ENCODE peak calls at places on chromosomes 16 and 17, in six cellular contexts. L is right atrium auricular region, I is K562, Z is uterus, C is tibial artery, N is HCT116. F is an unnamed sample. For H3K4me1 and H3K9me3, the result is how much of the 10 kb centered on the place peaks cover.

GRCh38 chr16:4918790-4919210 is 18.1 kb downstream of the PPL start:
- DNase-seq in N (no peak), Z (no peak), C (no peak), L (no peak), I (no peak), F (peak)

GRCh38 chr17:31918701-31919128 is 17.2 kb upstream of the UTP6 start:
- DNase-seq in C (no peak), I (no peak), N (no peak), L (no peak), Z (no peak), F (no peak)

GRCh38 chr16:3945751-3946603 is 65.5 kb upstream of the CREBBP start:
- DNase-seq in Z (no peak), I (no peak), L (peak), C (no peak), N (peak), F (peak)

GRCh38 chr17:61479493-61480413 is 27.5 kb downstream of the TBX4 start:
- DNase-seq in C (no peak), I (no peak), L (no peak), Z (no peak), N (no peak), F (no peak)

GRCh38 chr16:22844426-22844825 is 30.5 kb downstream of the HS3ST2 start:
- DNase-seq in Z (no peak), N (no peak), I (no peak), C (no peak), L (no peak), F (no peak)

GRCh38 chr16:29891525-29892457 is 7.6 kb downstream of the SEZ6L2 start:
- DNase-seq in I (no peak), N (no peak), C (no peak), L (no peak), Z (no peak), F (no peak)

GRCh38 chr16:13376174-13376573 is 474.8 kb downstream of the SHISA9 start:
- DNase-seq in C (no peak), Z (no peak), I (no peak), N (no peak), L (no peak), F (no peak)

GRCh38 chr16:80711406-80711805 is 93.0 kb downstream of the CDYL2 start:
- DNase-seq in C (no peak), I (no peak), L (no peak), Z (no peak), N (no peak), F (no peak)

GRCh38 chr17:27550291-27550930 is 80.6 kb upstream of the LGALS9 start:
- DNase-seq in Z (no peak), N (no peak), C (no peak), L (no peak), I (no peak), F (no peak)

GRCh38 chr16:85675528-85675927 is 13.2 kb downstream of the GINS2 start:
- DNase-seq in I (peak), L (no peak), Z (no peak), N (no peak), C (no peak), F (no peak)

GRCh38 chr17:73208139-73208827 is 15.4 kb downstream of the COG1 start:
- DNase-seq in C (no peak), Z (no peak), I (no peak), N (no peak), L (no peak), F (no peak)

GRCh38 chr16:5769513-5769912 is 671.9 kb upstream of the EEF2KMT start:
- DNase-seq in L (no peak), N (no peak), I (no peak), C (no peak), Z (no peak), F (no peak)

GRCh38 chr17:4950075-4950756 is 703 bp upstream of the ENO3 start:
- DNase-seq in Z (peak), N (no peak), C (peak), L (no peak), I (peak), F (peak)

GRCh38 chr17:51610155-51610554 is 349.8 kb downstream of the UTP18 start:
- DNase-seq in Z (no peak), N (no peak), L (no peak), C (no peak), I (no peak), F (no peak)

GRCh38 chr16:81928975-81929374 is 82.3 kb downstream of the SDR42E1 start:
- DNase-seq in C (no peak), N (no peak), Z (no peak), I (peak), L (no peak), F (peak)

GRCh38 chr16:54291107-54291980 is 4.8 kb upstream of the IRX3 start:
- DNase-seq in L (no peak), C (no peak), I (no peak), Z (no peak), N (no peak), F (no peak)

GRCh38 chr16:75644240-75645012 is 3.0 kb downstream of the KARS1 start:
- DNase-seq in C (no peak), N (no peak), I (no peak), L (no peak), Z (no peak), F (no peak)

GRCh38 chr16:72938426-72939164 is 109.3 kb downstream of the ZFHX3 start:
- DNase-seq in Z (peak), C (peak), I (no peak), L (peak), N (no peak), F (peak)

GRCh38 chr17:45046536-45047125 is 4.8 kb downstream of the DCAKD start:
- DNase-seq in N (no peak), C (no peak), L (no peak), Z (no peak), I (no peak), F (no peak)

GRCh38 chr16:3730161-3731125 is 13.1 kb upstream of the TRAP1 start:
- DNase-seq in N (no peak), Z (no peak), L (no peak), I (no peak), C (no peak), F (no peak)

GRCh38 chr17:81794509-81794908 is 9.4 kb upstream of the GCGR start:
- DNase-seq in C (no peak), Z (no peak), N (no peak), L (no peak), I (no peak), F (peak)

GRCh38 chr16:49158029-49158642 is 123.5 kb downstream of the CBLN1 start:
- DNase-seq in L (no peak), N (peak), Z (no peak), I (peak), C (no peak), F (no peak)

GRCh38 chr17:67891481-67892119 is 66.3 kb downstream of the BPTF start:
- DNase-seq in Z (no peak), C (no peak), L (no peak), I (no peak), N (peak), F (no peak)

GRCh38 chr17:15351487-15351840 is 10.1 kb upstream of the TEKT3 start:
- DNase-seq in L (no peak), N (no peak), I (no peak), C (no peak), Z (no peak), F (no peak)

GRCh38 chr16:5393070-5393469 is 295.5 kb upstream of the EEF2KMT start:
- DNase-seq in L (no peak), Z (no peak), I (no peak), N (no peak), C (no peak), F (no peak)

GRCh38 chr16:55503726-55504553 is 4.9 kb upstream of the LPCAT2 start:
- DNase-seq in I (no peak), N (no peak), C (peak), Z (no peak), L (no peak), F (no peak)

GRCh38 chr17:57957886-57958285 is 2.7 kb upstream of the CUEDC1 start:
- DNase-seq in Z (no peak), I (no peak), L (peak), N (no peak), C (no peak), F (no peak)

GRCh38 chr17:10836966-10837599 is 804 bp downstream of the PIRT start:
- DNase-seq in L (no peak), Z (no peak), C (no peak), N (no peak), I (no peak), F (no peak)

GRCh38 chr17:49442051-49442450 is 27.4 kb upstream of the PHB1 start:
- DNase-seq in Z (no peak), C (no peak), I (no peak), L (no peak), N (no peak), F (no peak)

GRCh38 chr16:70675851-70676513 is 9.9 kb downstream of the MTSS2 start:
- DNase-seq in C (no peak), I (no peak), L (no peak), N (no peak), Z (no peak), F (no peak)

GRCh38 chr16:82630219-82630618 is 3.5 kb downstream of the CDH13 start:
- DNase-seq in N (no peak), L (no peak), Z (no peak), C (no peak), I (no peak), F (no peak)

GRCh38 chr16:85490971-85491771 is 122.0 kb upstream of the GSE1 start:
- DNase-seq in L (no peak), N (peak), C (no peak), I (peak), Z (no peak), F (no peak)

GRCh38 chr17:40075216-40076100 is 12.7 kb downstream of the THRA start:
- DNase-seq in C (peak), I (peak), N (no peak), Z (peak), L (peak), F (peak)

GRCh38 chr16:71467810-71468209 is 5.8 kb upstream of the ZNF23 start:
- DNase-seq in I (peak), C (no peak), Z (no peak), L (no peak), N (no peak), F (no peak)

GRCh38 chr16:13070268-13070667 is 168.9 kb downstream of the SHISA9 start:
- DNase-seq in Z (no peak), I (no peak), C (no peak), L (no peak), N (no peak), F (no peak)

GRCh38 chr17:66268247-66268927 is 34.0 kb upstream of the PRKCA start:
- DNase-seq in C (no peak), Z (no peak), N (no peak), I (no peak), L (no peak), F (no peak)

GRCh38 chr17:80474231-80474932 is 2.0 kb downstream of the NPTX1 start:
- DNase-seq in C (no peak), L (no peak), I (peak), Z (no peak), N (peak), F (no peak)

GRCh38 chr17:67573987-67574657 is 143.6 kb upstream of the NOL11 start:
- DNase-seq in I (no peak), C (no peak), Z (no peak), L (no peak), N (no peak), F (no peak)

GRCh38 chr17:71315568-71315967 is 805.3 kb upstream of the SOX9 start:
- DNase-seq in L (no peak), Z (no peak), I (no peak), C (no peak), N (no peak), F (no peak)
- H3K27ac ChIP-seq in L (no peak), Z (no peak), I (no peak), C (no peak), N (no peak), F (no peak)

DNA sequence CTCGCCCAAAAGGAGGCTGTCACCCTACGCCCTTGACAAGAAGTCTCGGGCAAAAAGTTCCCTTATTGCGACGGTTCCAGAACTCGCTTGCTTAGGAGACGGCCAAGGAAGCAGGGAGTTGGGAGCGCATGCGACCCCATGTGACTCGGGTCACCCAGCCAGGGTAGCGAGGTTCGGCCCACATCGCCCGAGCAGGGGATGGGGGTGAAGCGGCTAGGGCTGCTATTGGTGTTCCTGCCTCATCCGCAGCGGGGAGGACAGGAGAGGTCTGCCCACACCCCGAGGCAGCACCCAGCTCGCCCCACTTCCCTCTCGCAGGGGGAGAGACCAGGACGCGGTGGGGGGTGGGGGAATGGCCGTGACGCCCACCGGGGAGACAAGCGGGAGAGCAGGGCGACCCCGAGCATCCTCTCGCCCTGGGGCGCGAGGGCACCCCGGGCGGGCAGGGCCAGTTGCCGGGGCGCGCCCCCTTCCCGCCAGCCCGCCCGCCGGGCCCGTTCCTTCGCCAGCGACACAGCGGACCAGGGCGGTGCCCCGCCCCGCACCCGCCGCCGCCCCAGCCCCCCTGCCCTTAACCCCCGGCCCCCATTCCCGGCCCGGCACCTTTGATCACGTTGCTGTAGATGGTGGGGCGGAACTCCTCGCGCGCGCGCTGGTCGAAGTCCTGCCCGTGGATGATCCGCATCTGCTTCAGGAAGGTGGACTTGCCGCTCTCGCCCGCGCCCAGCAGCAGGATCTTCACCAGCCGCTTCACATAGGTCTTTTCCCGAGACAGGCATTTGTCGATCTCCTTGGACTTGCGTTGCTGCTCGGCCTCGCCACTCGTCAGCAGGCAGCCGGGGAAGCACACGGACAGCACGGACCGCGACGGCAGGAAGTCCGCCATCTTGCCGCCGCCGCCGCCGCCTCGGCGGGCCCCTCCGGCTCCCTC is 567 bp downstream of the GNA13 start:
- DNase-seq in L (peak), Z (peak), I (peak), N (peak), C (peak), F (peak)
- H3K4me1 ChIP-seq in L (under half), Z (under half), I (under half), N (under half), C (under half), F (under half)

DNA sequence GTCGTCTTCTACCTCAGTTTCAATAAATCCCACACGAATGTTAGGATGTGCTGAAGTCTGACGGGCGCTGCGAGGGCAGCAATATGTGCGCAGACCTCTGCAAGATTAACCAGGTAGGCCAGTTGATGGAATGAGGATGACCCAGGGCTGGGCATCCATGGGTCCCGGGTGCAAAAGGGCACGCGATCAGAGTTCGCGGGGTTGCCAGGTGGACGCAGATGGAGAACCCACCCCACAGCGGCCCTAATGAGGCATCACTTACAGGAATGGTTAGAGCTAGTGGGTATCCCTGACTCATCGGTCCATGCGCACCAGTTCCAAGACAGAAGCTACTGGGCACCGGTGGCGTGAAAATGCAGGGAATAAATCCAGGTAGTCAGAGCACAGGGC is 2116.0 kb downstream of the TP53TG3F start:
- DNase-seq in I (no peak), C (no peak), L (no peak), Z (no peak), N (no peak), F (no peak)
- H3K9me3 ChIP-seq in I (under half), C (under half), L (under half), Z (under half), N (under half), F (under half)

GRCh38 chr17:64572682-64573154 is 65.9 kb downstream of the CEP95 start:
- DNase-seq in N (no peak), Z (no peak), C (no peak), L (no peak), I (peak), F (no peak)
- H3K27ac ChIP-seq in N (no peak), Z (peak), C (no peak), L (peak), I (peak), F (peak)

GRCh38 chr17:75352079-75352569 is 53.4 kb downstream of the GRB2 start:
- DNase-seq in C (no peak), I (peak), L (no peak), Z (no peak), N (no peak), F (no peak)

GRCh38 chr17:75348386-75349012 is 57.0 kb downstream of the GRB2 start:
- DNase-seq in N (no peak), L (no peak), I (no peak), C (no peak), Z (no peak), F (no peak)

GRCh38 chr17:75349589-75349988 is 55.9 kb downstream of the GRB2 start:
- DNase-seq in I (no peak), C (no peak), L (no peak), N (no peak), Z (no peak), F (no peak)

GRCh38 chr17:75350706-75351105 is 54.8 kb downstream of the GRB2 start:
- DNase-seq in L (no peak), I (no peak), Z (no peak), C (no peak), N (no peak), F (no peak)

DNA sequence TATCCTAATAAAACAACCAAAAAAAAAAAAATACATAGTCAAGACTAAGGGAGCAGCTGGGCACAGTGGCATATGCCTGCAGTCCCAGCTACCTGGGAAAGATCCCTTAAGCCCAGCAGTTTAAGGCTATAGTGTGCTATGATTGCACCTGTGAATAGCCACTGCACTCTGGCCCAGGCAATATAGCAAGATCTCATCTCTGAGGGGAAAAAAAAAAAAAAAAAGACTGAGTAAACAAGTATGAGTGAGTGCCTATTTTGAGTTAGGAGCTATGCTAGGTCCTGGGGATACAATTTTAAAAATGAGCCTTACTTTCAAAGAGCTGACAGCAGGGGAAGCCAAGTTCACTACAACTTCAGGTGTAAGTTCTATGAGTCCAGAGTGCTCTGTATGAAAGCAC is 55.4 kb downstream of the GRB2 start:
- DNase-seq in C (no peak), L (no peak), I (no peak), N (no peak), Z (no peak), F (no peak)
- H3K4me1 ChIP-seq in C (under half), L (under half), I (under half), N (under half), Z (under half), F (under half)

DNA sequence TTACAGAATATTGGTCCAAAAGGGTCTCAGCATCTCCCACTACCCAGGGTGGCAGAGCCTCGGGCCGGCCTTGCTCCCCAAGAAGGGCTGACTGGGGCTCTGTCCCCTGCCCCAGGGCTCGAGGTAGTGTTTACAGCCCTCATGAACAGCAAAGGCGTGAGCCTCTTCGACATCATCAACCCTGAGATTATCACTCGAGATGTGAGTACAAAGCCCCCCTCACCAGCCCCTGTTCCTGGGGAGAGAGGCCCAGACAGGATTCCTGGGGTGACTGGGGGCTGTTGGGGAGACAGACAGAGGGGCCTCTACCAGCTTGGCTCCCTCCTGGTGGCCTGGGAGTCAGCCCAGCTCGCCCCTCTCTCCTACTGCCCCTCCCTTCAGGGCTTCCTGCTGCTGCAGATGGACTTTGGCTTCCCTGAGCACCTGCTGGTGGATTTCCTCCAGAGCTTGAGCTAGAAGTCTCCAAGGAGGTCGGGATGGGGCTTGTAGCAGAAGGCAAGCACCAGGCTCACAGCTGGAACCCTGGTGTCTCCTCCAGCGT is 6.1 kb upstream of the NLRC5 start:
- DNase-seq in L (no peak), I (no peak), Z (no peak), C (no peak), N (no peak), F (no peak)
- H3K9me3 ChIP-seq in L (under half), I (under half), Z (under half), C (under half), N (under half), F (under half)

GRCh38 chr16:8955828-8956227 is 7.9 kb downstream of the USP7 start:
- DNase-seq in C (no peak), Z (no peak), L (no peak), N (no peak), I (no peak), F (no peak)
- H3K27ac ChIP-seq in C (no peak), Z (no peak), L (peak), N (no peak), I (no peak), F (no peak)

GRCh38 chr17:17070931-17071330 is 28.7 kb downstream of the MPRIP start:
- DNase-seq in I (no peak), C (peak), Z (peak), L (no peak), N (no peak), F (no peak)
- H3K4me1 ChIP-seq in I (under half), C (half or more), Z (under half), L (half or more), N (under half), F (under half)

GRCh38 chr16:78005881-78006280 is 16.5 kb upstream of the CLEC3A start:
- DNase-seq in L (no peak), Z (no peak), I (peak), N (peak), C (no peak), F (no peak)

GRCh38 chr16:78002915-78003538 is 19.3 kb upstream of the CLEC3A start:
- DNase-seq in N (peak), L (peak), I (peak), C (peak), Z (peak), F (peak)

GRCh38 chr16:78007121-78007520 is 15.2 kb upstream of the CLEC3A start:
- DNase-seq in Z (no peak), N (no peak), L (no peak), I (no peak), C (no peak), F (no peak)

DNA sequence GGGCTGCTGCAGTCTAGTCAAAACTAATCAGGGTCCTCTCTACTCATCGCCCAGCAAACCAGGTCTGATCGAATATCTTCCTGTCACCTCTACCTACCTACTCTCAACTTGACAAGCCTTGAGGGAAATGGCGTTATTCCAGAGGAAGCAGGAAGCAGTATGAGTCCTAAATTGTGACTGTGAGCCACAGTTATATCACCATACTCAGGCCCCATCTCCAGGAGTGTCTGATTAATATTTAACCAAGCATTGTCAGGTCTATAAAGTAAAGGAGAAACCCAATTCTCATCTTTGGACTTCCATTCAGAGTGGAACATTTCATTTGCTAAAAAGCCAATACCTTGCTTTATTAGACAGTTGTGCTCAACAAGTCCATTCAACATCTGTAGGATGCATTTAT is 17.8 kb upstream of the CLEC3A start:
- DNase-seq in N (no peak), C (no peak), I (no peak), Z (no peak), L (no peak), F (no peak)
- H3K9me3 ChIP-seq in N (under half), C (under half), I (under half), Z (under half), L (under half), F (under half)

F was measured in lung.